ENCODE peak calls at places on chromosomes 12 and 14, in seven cellular contexts. Z is ovary; X is activated CD8-positive, alpha-beta memory T cell treated with anti-CD3 and anti-CD28 coated beads for 48 hours; N is NCI-H1105; E is kidney epithelial cell; P is GM23248; J is transverse colon. A is an unnamed sample.

GRCh38 chr12:55908726-55909512 is 18.8 kb downstream of the PYM1 start:
- DNase-seq in E (no peak), J (no peak), N (no peak), P (peak; percentile 61), X (no peak), Z (no peak), A (no peak)

GRCh38 chr12:123253606-123254459 is 17.8 kb downstream of the CDK2AP1 start:
- DNase-seq in Z (no peak), N (no peak), X (no peak), E (no peak), P (no peak), J (no peak), A (no peak)

GRCh38 chr12:15116073-15116472 is 105.1 kb downstream of the RERG start:
- DNase-seq in J (no peak), Z (no peak), N (no peak), X (no peak), P (no peak), E (no peak), A (no peak)

GRCh38 chr12:104600790-104601739 is 144.3 kb downstream of the CHST11 start:
- DNase-seq in E (no peak), N (no peak), Z (no peak), P (no peak), J (no peak), X (no peak), A (no peak)

GRCh38 chr12:122023339-122024131 is 1.9 kb downstream of the BCL7A start:
- DNase-seq in J (peak; percentile 60), N (peak; percentile 53), X (no peak), P (peak; percentile 87), E (no peak), Z (peak; percentile 85), A (peak; percentile 76)

GRCh38 chr12:12784911-12785814 is at the start of gene APOLD1:
- DNase-seq in E (no peak), P (no peak), J (no peak), X (no peak), Z (no peak), N (no peak), A (peak; percentile 76)

GRCh38 chr14:37985826-37986470 is 221.8 kb upstream of the SSTR1 start:
- DNase-seq in P (peak; percentile 61), E (no peak), N (no peak), X (no peak), Z (no peak), J (peak; percentile 27), A (no peak)

GRCh38 chr14:105841022-105842009 is 314.9 kb downstream of the TMEM121 start:
- DNase-seq in E (no peak), N (no peak), Z (peak; percentile 20), J (no peak), X (no peak), P (no peak), A (no peak)

GRCh38 chr14:73452341-73453191 is 5.8 kb downstream of the NUMB start:
- DNase-seq in N (no peak), Z (no peak), X (no peak), E (no peak), P (peak; percentile 96), J (no peak), A (no peak)

GRCh38 chr14:74326369-74327152 is 21.7 kb upstream of the VRTN start:
- DNase-seq in N (peak; percentile 94), P (no peak), J (no peak), Z (no peak), X (no peak), E (no peak), A (no peak)

GRCh38 chr12:122203301-122203967 is at the start of gene B3GNT4:
- DNase-seq in Z (peak; percentile 66), X (no peak), J (peak; percentile 77), N (peak; percentile 61), P (peak; percentile 76), E (no peak), A (no peak)

GRCh38 chr12:20044836-20045235 is 323.5 kb upstream of the PDE3A start:
- DNase-seq in J (no peak), E (no peak), Z (no peak), P (peak; percentile 56), X (no peak), N (no peak), A (peak; percentile 21)

GRCh38 chr12:77640356-77640755 is 190.3 kb upstream of the NAV3 start:
- DNase-seq in J (no peak), X (no peak), N (no peak), Z (no peak), P (no peak), E (no peak), A (no peak)

GRCh38 chr14:102049258-102050025 is 37.4 kb downstream of the HSP90AA1 start:
- DNase-seq in X (no peak), P (no peak), J (no peak), Z (no peak), N (no peak), E (no peak), A (no peak)

GRCh38 chr12:81245458-81245857 is 167.6 kb downstream of the ACSS3 start:
- DNase-seq in P (no peak), N (no peak), J (no peak), X (no peak), E (no peak), Z (no peak), A (peak; percentile 21)

GRCh38 chr14:49612671-49613070 is 7.8 kb downstream of the RPL36AL start:
- DNase-seq in J (no peak), X (no peak), E (no peak), P (no peak), Z (no peak), N (no peak), A (no peak)

GRCh38 chr12:99453831-99454538 is 193.6 kb upstream of the GARIN6 start:
- DNase-seq in J (no peak), X (no peak), P (peak; percentile 23), E (no peak), N (no peak), Z (no peak), A (no peak)

GRCh38 chr14:80433811-80434210 is 222.5 kb upstream of the DIO2 start:
- DNase-seq in X (no peak), E (no peak), J (no peak), Z (no peak), N (no peak), P (no peak), A (no peak)

GRCh38 chr12:16325426-16325825 is 22.0 kb upstream of the MGST1 start:
- DNase-seq in N (peak; percentile 58), Z (no peak), E (no peak), X (no peak), P (peak; percentile 9), J (peak; percentile 74), A (no peak)

GRCh38 chr12:13222076-13222475 is 25.6 kb downstream of the EMP1 start:
- DNase-seq in J (peak; percentile 83), P (peak; percentile 69), N (no peak), X (no peak), Z (no peak), E (no peak), A (peak; percentile 31)

GRCh38 chr14:68060198-68060597 is 240.6 kb downstream of the RAD51B start:
- DNase-seq in P (no peak), N (no peak), E (no peak), Z (no peak), X (no peak), J (no peak), A (no peak)

GRCh38 chr12:121849211-121849610 is 9.4 kb downstream of the HPD start:
- DNase-seq in N (no peak), J (no peak), P (no peak), E (no peak), X (no peak), Z (no peak), A (no peak)

GRCh38 chr12:132329036-132329738 is at the start of gene GALNT9:
- DNase-seq in Z (peak; percentile 60), P (peak; percentile 53), E (no peak), N (peak; percentile 9), X (no peak), J (no peak), A (no peak)

GRCh38 chr14:105275267-105275946 is 25.4 kb downstream of the BRF1 start:
- DNase-seq in N (no peak), J (no peak), X (no peak), P (peak; percentile 69), E (no peak), Z (no peak), A (no peak)

GRCh38 chr14:38098074-38098846 is 109.4 kb upstream of the SSTR1 start:
- DNase-seq in Z (no peak), J (no peak), P (peak; percentile 88), X (no peak), E (no peak), N (no peak), A (no peak)

GRCh38 chr14:103528158-103528511 is 861 bp upstream of the TRMT61A start:
- DNase-seq in X (no peak), E (no peak), N (no peak), Z (no peak), P (peak; percentile 64), J (peak; percentile 56), A (no peak)

GRCh38 chr12:104219908-104220404 is 4.4 kb downstream of the TXNRD1 start:
- DNase-seq in J (peak; percentile 32), Z (no peak), E (peak; percentile 89), P (peak; percentile 87), X (peak; percentile 23), N (peak; percentile 80), A (no peak)

GRCh38 chr12:132827763-132828703 is 636 bp downstream of the GOLGA3 start:
- DNase-seq in E (peak; percentile 21), P (peak; percentile 88), X (peak; percentile 33), N (no peak), J (peak; percentile 77), Z (peak; percentile 54), A (no peak)

GRCh38 chr14:39488600-39488999 is 56.4 kb upstream of the FBXO33 start:
- DNase-seq in N (peak; percentile 61), J (no peak), Z (no peak), X (no peak), P (peak; percentile 43), E (no peak), A (no peak)

GRCh38 chr12:56661560-56661959 is 15.8 kb upstream of the ATP5F1B start:
- DNase-seq in X (no peak), N (no peak), P (no peak), J (no peak), Z (no peak), E (no peak), A (no peak)

GRCh38 chr14:33432407-33433023 is 493.8 kb downstream of the NPAS3 start:
- DNase-seq in N (peak; percentile 42), P (peak; percentile 70), Z (no peak), J (peak; percentile 32), E (no peak), X (no peak), A (no peak)

GRCh38 chr14:98293527-98293926 is 978.5 kb downstream of the BCL11B start:
- DNase-seq in Z (no peak), N (no peak), P (no peak), E (no peak), J (no peak), X (no peak), A (no peak)

GRCh38 chr14:61154606-61155005 is 126.5 kb downstream of the TMEM30B start:
- DNase-seq in Z (no peak), P (no peak), X (no peak), N (no peak), E (no peak), J (no peak), A (no peak)

GRCh38 chr14:81990312-81990761 is 456.7 kb upstream of the SEL1L start:
- DNase-seq in X (no peak), P (peak; percentile 46), Z (no peak), E (no peak), J (peak; percentile 27), N (peak; percentile 10), A (peak; percentile 17)

GRCh38 chr14:85342858-85343607 is 186.9 kb upstream of the FLRT2 start:
- DNase-seq in N (no peak), X (no peak), Z (no peak), P (peak; percentile 17), E (no peak), J (no peak), A (no peak)

GRCh38 chr12:45669762-45670161 is 59.7 kb upstream of the ARID2 start:
- DNase-seq in N (no peak), J (no peak), X (no peak), Z (no peak), E (no peak), P (peak; percentile 19), A (no peak)

GRCh38 chr14:103085106-103086091 is 1.4 kb downstream of the LBHD2 start:
- DNase-seq in J (no peak), Z (no peak), E (no peak), X (no peak), P (peak; percentile 30), N (no peak), A (no peak)

A was measured in uterus.